ENCODE peak calls at places on chromosomes 6 and 20, in five cellular contexts. One of them, this sample, is unnamed.

GRCh38 chr20:59821788-59822187 is 111.6 kb downstream of the SYCP2 start:
- DNase-seq in fibroblast of the aortic adventitia: no peak
- DNase-seq in right lobe of liver: no peak
- DNase-seq in HL-60: no peak
- DNase-seq in astrocyte of the cerebellum: no peak
- DNase-seq in this sample: no peak

GRCh38 chr6:24990944-24991747 is 55.4 kb upstream of the RIPOR2 start:
- DNase-seq in astrocyte of the cerebellum: no peak
- DNase-seq in fibroblast of the aortic adventitia: no peak
- DNase-seq in right lobe of liver: no peak
- DNase-seq in HL-60: no peak
- DNase-seq in this sample: no peak

GRCh38 chr20:17571153-17571527 is 1.3 kb downstream of the DSTN start:
- DNase-seq in right lobe of liver: no peak
- DNase-seq in HL-60: no peak
- DNase-seq in astrocyte of the cerebellum: no peak
- DNase-seq in fibroblast of the aortic adventitia: peak
- DNase-seq in this sample: no peak

GRCh38 chr6:20427856-20428255 is 26.2 kb downstream of the E2F3 start:
- DNase-seq in HL-60: no peak
- DNase-seq in fibroblast of the aortic adventitia: no peak
- DNase-seq in astrocyte of the cerebellum: no peak
- DNase-seq in right lobe of liver: no peak
- DNase-seq in this sample: no peak

GRCh38 chr6:170029416-170030283 is 261.2 kb downstream of the DLL1 start:
- DNase-seq in astrocyte of the cerebellum: no peak
- DNase-seq in fibroblast of the aortic adventitia: no peak
- DNase-seq in right lobe of liver: peak
- DNase-seq in HL-60: no peak
- DNase-seq in this sample: no peak

GRCh38 chr20:32681175-32682084 is 7.7 kb upstream of the C20orf203 start:
- DNase-seq in HL-60: peak
- DNase-seq in astrocyte of the cerebellum: no peak
- DNase-seq in fibroblast of the aortic adventitia: no peak
- DNase-seq in right lobe of liver: no peak
- DNase-seq in this sample: no peak

GRCh38 chr6:156395276-156395675 is 381.9 kb upstream of the ARID1B start:
- DNase-seq in right lobe of liver: no peak
- DNase-seq in astrocyte of the cerebellum: no peak
- DNase-seq in HL-60: no peak
- DNase-seq in fibroblast of the aortic adventitia: no peak
- DNase-seq in this sample: no peak

GRCh38 chr20:24785141-24785924 is 163.7 kb upstream of the CST7 start:
- DNase-seq in right lobe of liver: no peak
- DNase-seq in astrocyte of the cerebellum: peak
- DNase-seq in fibroblast of the aortic adventitia: peak
- DNase-seq in HL-60: no peak
- DNase-seq in this sample: peak

GRCh38 chr6:142028527-142028926 is 104.2 kb upstream of the GJE1 start:
- DNase-seq in HL-60: no peak
- DNase-seq in fibroblast of the aortic adventitia: no peak
- DNase-seq in astrocyte of the cerebellum: no peak
- DNase-seq in right lobe of liver: no peak
- DNase-seq in this sample: no peak

GRCh38 chr6:33108307-33108706 is 32.5 kb downstream of the HLA-DPB1 start:
- DNase-seq in HL-60: no peak
- DNase-seq in right lobe of liver: no peak
- DNase-seq in astrocyte of the cerebellum: no peak
- DNase-seq in fibroblast of the aortic adventitia: no peak
- DNase-seq in this sample: no peak

GRCh38 chr6:84027340-84028183 is 6.0 kb upstream of the MRAP2 start:
- DNase-seq in HL-60: no peak
- DNase-seq in right lobe of liver: no peak
- DNase-seq in fibroblast of the aortic adventitia: peak
- DNase-seq in astrocyte of the cerebellum: peak
- DNase-seq in this sample: peak

GRCh38 chr20:22106308-22106938 is 401.0 kb downstream of the PAX1 start:
- DNase-seq in right lobe of liver: no peak
- DNase-seq in astrocyte of the cerebellum: peak
- DNase-seq in HL-60: no peak
- DNase-seq in fibroblast of the aortic adventitia: peak
- DNase-seq in this sample: no peak

GRCh38 chr20:17969884-17970409 is 1.1 kb downstream of the MGME1 start:
- DNase-seq in HL-60: peak
- DNase-seq in astrocyte of the cerebellum: no peak
- DNase-seq in fibroblast of the aortic adventitia: no peak
- DNase-seq in right lobe of liver: no peak
- DNase-seq in this sample: peak

GRCh38 chr6:47094351-47094925 is 52.3 kb upstream of the ADGRF1 start:
- DNase-seq in right lobe of liver: no peak
- DNase-seq in HL-60: no peak
- DNase-seq in fibroblast of the aortic adventitia: peak
- DNase-seq in astrocyte of the cerebellum: no peak
- DNase-seq in this sample: no peak

GRCh38 chr6:57267586-57268293 is 45.6 kb upstream of the RAB23 start:
- DNase-seq in right lobe of liver: no peak
- DNase-seq in HL-60: peak
- DNase-seq in astrocyte of the cerebellum: peak
- DNase-seq in fibroblast of the aortic adventitia: peak
- DNase-seq in this sample: peak

GRCh38 chr6:6909111-6909510 is 198.7 kb upstream of the RREB1 start:
- DNase-seq in right lobe of liver: no peak
- DNase-seq in fibroblast of the aortic adventitia: no peak
- DNase-seq in astrocyte of the cerebellum: no peak
- DNase-seq in HL-60: no peak
- DNase-seq in this sample: no peak

GRCh38 chr6:6910734-6911295 is 196.9 kb upstream of the RREB1 start:
- DNase-seq in astrocyte of the cerebellum: no peak
- DNase-seq in fibroblast of the aortic adventitia: no peak
- DNase-seq in right lobe of liver: no peak
- DNase-seq in HL-60: no peak
- DNase-seq in this sample: no peak

GRCh38 chr6:6905961-6906518 is 201.7 kb upstream of the RREB1 start:
- DNase-seq in right lobe of liver: no peak
- DNase-seq in HL-60: no peak
- DNase-seq in astrocyte of the cerebellum: no peak
- DNase-seq in fibroblast of the aortic adventitia: no peak
- DNase-seq in this sample: no peak

GRCh38 chr6:6907286-6907685 is 200.5 kb upstream of the RREB1 start:
- DNase-seq in fibroblast of the aortic adventitia: no peak
- DNase-seq in HL-60: no peak
- DNase-seq in astrocyte of the cerebellum: no peak
- DNase-seq in right lobe of liver: no peak
- DNase-seq in this sample: no peak

GRCh38 chr6:6908116-6908515 is 199.6 kb upstream of the RREB1 start:
- DNase-seq in right lobe of liver: no peak
- DNase-seq in HL-60: no peak
- DNase-seq in astrocyte of the cerebellum: no peak
- DNase-seq in fibroblast of the aortic adventitia: no peak
- DNase-seq in this sample: no peak
- TF ChIP-seq CTCF in right lobe of liver: no peak
- TF ChIP-seq CTCF in HL-60: no peak
- TF ChIP-seq CTCF in astrocyte of the cerebellum: no peak
- TF ChIP-seq CTCF in fibroblast of the aortic adventitia: no peak
- TF ChIP-seq CTCF in this sample: no peak

GRCh38 chr20:62779417-62779685 is 16.9 kb upstream of the MRGBP start:
- DNase-seq in fibroblast of the aortic adventitia: no peak
- DNase-seq in astrocyte of the cerebellum: no peak
- DNase-seq in right lobe of liver: no peak
- DNase-seq in HL-60: no peak
- DNase-seq in this sample: no peak
- H3K4me3 ChIP-seq in fibroblast of the aortic adventitia: no peak
- H3K4me3 ChIP-seq in astrocyte of the cerebellum: no peak
- H3K4me3 ChIP-seq in right lobe of liver: no peak
- H3K4me3 ChIP-seq in HL-60: no peak
- H3K4me3 ChIP-seq in this sample: no peak

GRCh38 chr6:43723737-43724295 is 36.2 kb upstream of the MRPS18A start:
- DNase-seq in right lobe of liver: peak
- DNase-seq in HL-60: peak
- DNase-seq in astrocyte of the cerebellum: no peak
- DNase-seq in fibroblast of the aortic adventitia: peak
- DNase-seq in this sample: peak
- TF ChIP-seq CTCF in right lobe of liver: peak
- TF ChIP-seq CTCF in HL-60: peak
- TF ChIP-seq CTCF in astrocyte of the cerebellum: peak
- TF ChIP-seq CTCF in fibroblast of the aortic adventitia: peak
- TF ChIP-seq CTCF in this sample: peak

DNA sequence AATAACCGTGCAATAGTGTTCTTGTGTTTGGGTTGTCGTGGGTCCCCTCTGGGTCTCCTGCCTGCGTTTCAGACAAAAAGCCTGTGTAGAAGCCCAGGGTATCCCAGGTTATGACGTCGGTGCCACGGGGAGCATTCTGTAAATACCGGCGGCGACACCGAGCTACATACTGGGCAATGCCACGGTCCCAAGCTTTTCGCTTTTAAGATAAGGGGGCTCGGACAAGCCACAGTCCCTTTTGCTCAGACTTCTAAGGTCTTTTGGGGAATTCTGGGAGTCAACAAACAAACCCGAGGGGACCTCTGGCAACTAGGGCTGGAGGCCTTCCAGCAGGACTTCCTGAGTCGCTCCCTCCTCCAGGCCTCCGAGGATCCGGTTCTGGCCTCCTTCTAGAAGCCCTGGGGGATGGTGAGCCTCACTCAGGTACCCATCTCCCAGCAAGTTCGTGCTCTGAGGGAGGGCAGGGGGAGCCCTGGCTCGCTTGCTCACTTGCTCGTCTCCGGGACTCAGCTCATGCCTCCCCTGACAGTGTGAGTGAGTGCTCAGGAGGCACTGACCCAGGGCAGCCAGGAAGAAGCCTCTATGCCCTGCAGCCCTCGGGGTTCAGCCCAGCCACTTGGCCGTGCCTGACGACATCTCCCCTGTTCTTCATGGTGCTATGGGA is 62.4 kb upstream of the MRPS10 start:
- DNase-seq in right lobe of liver: no peak
- DNase-seq in astrocyte of the cerebellum: no peak
- DNase-seq in HL-60: no peak
- DNase-seq in fibroblast of the aortic adventitia: peak
- DNase-seq in this sample: no peak
- H3K4me3 ChIP-seq in right lobe of liver: no peak
- H3K4me3 ChIP-seq in astrocyte of the cerebellum: no peak
- H3K4me3 ChIP-seq in HL-60: no peak
- H3K4me3 ChIP-seq in fibroblast of the aortic adventitia: no peak
- H3K4me3 ChIP-seq in this sample: no peak

DNA sequence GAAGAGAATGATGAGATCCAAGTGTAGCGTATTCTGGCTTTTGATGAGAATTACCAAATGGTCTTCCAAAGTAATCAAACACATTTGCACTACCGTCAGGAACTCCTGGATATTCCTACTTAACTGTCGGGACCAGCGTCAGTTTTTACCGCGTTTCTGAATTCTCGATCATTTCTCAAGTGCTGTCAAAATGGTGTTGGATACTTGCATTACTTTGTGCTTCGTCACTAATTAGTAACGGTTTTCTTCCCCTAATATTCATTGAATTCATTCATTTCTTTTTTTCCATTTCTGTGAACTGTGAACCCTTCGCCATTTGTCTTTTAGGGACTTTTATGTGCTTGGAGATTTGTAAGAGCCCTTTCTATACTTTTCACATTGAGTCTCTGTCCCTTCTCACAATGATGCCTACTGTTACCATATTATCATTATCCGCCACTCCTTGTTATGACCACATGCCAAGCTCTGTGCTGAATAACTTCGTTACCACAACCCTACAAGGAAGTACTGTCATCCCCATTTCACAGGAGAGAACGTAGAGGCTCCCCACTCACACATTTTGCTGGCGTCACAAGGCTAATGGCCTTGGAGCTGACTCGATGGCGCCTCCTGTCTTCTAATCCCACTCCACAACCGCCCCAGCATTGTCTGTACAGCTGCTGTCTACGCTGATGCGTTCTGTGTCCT is 74.2 kb upstream of the QKI start:
- DNase-seq in HL-60: no peak
- DNase-seq in fibroblast of the aortic adventitia: no peak
- DNase-seq in right lobe of liver: no peak
- DNase-seq in astrocyte of the cerebellum: no peak
- DNase-seq in this sample: no peak
- TF ChIP-seq CTCF in HL-60: no peak
- TF ChIP-seq CTCF in fibroblast of the aortic adventitia: no peak
- TF ChIP-seq CTCF in right lobe of liver: no peak
- TF ChIP-seq CTCF in astrocyte of the cerebellum: peak
- TF ChIP-seq CTCF in this sample: no peak

GRCh38 chr6:133590196-133590595 is 298.7 kb upstream of the TCF21 start:
- DNase-seq in fibroblast of the aortic adventitia: no peak
- DNase-seq in right lobe of liver: no peak
- DNase-seq in HL-60: no peak
- DNase-seq in astrocyte of the cerebellum: no peak
- DNase-seq in this sample: no peak
- H3K4me3 ChIP-seq in fibroblast of the aortic adventitia: no peak
- H3K4me3 ChIP-seq in right lobe of liver: no peak
- H3K4me3 ChIP-seq in HL-60: no peak
- H3K4me3 ChIP-seq in astrocyte of the cerebellum: no peak
- H3K4me3 ChIP-seq in this sample: no peak

GRCh38 chr6:2035046-2035445 is 210.4 kb downstream of the GMDS start:
- DNase-seq in right lobe of liver: peak
- DNase-seq in HL-60: no peak
- DNase-seq in astrocyte of the cerebellum: no peak
- DNase-seq in fibroblast of the aortic adventitia: no peak
- DNase-seq in this sample: no peak

GRCh38 chr6:2034256-2034655 is 211.1 kb downstream of the GMDS start:
- DNase-seq in HL-60: no peak
- DNase-seq in right lobe of liver: no peak
- DNase-seq in astrocyte of the cerebellum: no peak
- DNase-seq in fibroblast of the aortic adventitia: no peak
- DNase-seq in this sample: no peak

GRCh38 chr6:2036084-2037023 is 209.1 kb downstream of the GMDS start:
- DNase-seq in right lobe of liver: no peak
- DNase-seq in astrocyte of the cerebellum: no peak
- DNase-seq in HL-60: no peak
- DNase-seq in fibroblast of the aortic adventitia: no peak
- DNase-seq in this sample: no peak

GRCh38 chr6:2038096-2038495 is 207.3 kb downstream of the GMDS start:
- DNase-seq in astrocyte of the cerebellum: no peak
- DNase-seq in right lobe of liver: no peak
- DNase-seq in fibroblast of the aortic adventitia: peak
- DNase-seq in HL-60: no peak
- DNase-seq in this sample: no peak

GRCh38 chr6:2037230-2037926 is 208.0 kb downstream of the GMDS start:
- DNase-seq in fibroblast of the aortic adventitia: peak
- DNase-seq in HL-60: no peak
- DNase-seq in astrocyte of the cerebellum: no peak
- DNase-seq in right lobe of liver: no peak
- DNase-seq in this sample: no peak
- TF ChIP-seq CTCF in fibroblast of the aortic adventitia: peak
- TF ChIP-seq CTCF in HL-60: no peak
- TF ChIP-seq CTCF in astrocyte of the cerebellum: peak
- TF ChIP-seq CTCF in right lobe of liver: peak
- TF ChIP-seq CTCF in this sample: no peak

DNA sequence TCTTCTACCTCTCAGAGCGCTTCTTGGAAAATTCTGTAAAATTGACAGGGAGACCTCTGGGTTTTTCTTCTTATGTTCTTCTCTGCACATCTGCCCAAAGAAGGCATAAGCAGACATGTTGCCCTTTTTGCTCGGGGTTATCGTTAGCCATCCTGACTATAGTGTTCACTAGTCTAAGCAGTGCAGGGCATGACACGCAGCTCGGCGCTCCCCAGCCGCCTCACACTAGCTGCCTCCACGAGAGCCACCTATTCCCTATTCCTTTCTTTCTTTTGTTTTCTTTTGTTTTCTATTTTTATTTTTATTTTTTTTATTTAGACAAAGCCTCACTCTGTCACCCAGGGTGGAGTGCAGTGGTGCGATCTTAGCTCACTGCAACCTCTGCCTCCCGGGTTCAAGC is 100.2 kb upstream of the OPRM1 start:
- DNase-seq in fibroblast of the aortic adventitia: no peak
- DNase-seq in HL-60: no peak
- DNase-seq in astrocyte of the cerebellum: no peak
- DNase-seq in right lobe of liver: no peak
- DNase-seq in this sample: no peak
- H3K4me3 ChIP-seq in fibroblast of the aortic adventitia: no peak
- H3K4me3 ChIP-seq in HL-60: no peak
- H3K4me3 ChIP-seq in astrocyte of the cerebellum: no peak
- H3K4me3 ChIP-seq in right lobe of liver: no peak
- H3K4me3 ChIP-seq in this sample: no peak